ENCODE peak calls at places on chromosomes 5 and 9, in six cellular contexts. T, G, P, W, M and J are unnamed samples.

GRCh38 chr5:74109344-74109743 is 483.3 kb downstream of the ARHGEF28 start:
- DNase-seq in T (no peak), G (no peak), P (no peak), W (no peak), M (no peak), J (no peak)

GRCh38 chr9:1096155-1096964 is 46.2 kb downstream of the DMRT2 start:
- DNase-seq in T (no peak), G (no peak), P (no peak), W (no peak), M (no peak), J (no peak)

GRCh38 chr5:1181451-1182359 is 19.7 kb upstream of the SLC6A19 start:
- DNase-seq in T (no peak), G (peak; percentile 89), P (no peak), W (no peak), M (no peak), J (no peak)

GRCh38 chr5:2748180-2748840 is 3.2 kb downstream of the IRX2 start:
- DNase-seq in T (no peak), G (no peak), P (no peak), W (no peak), M (no peak), J (no peak)

GRCh38 chr9:125994066-125994943 is 247.1 kb downstream of the PBX3 start:
- DNase-seq in T (no peak), G (no peak), P (no peak), W (no peak), M (no peak), J (no peak)

GRCh38 chr9:98482248-98482647 is 226.5 kb downstream of the GABBR2 start:
- DNase-seq in T (no peak), G (no peak), P (peak; percentile 63), W (no peak), M (no peak), J (no peak)

GRCh38 chr9:133274236-133275104 is 531 bp downstream of the ABO start:
- DNase-seq in T (no peak), G (no peak), P (no peak), W (no peak), M (no peak), J (no peak)

GRCh38 chr5:29143266-29143665 is 2050.2 kb upstream of the CDH6 start:
- DNase-seq in T (no peak), G (no peak), P (no peak), W (no peak), M (no peak), J (no peak)

GRCh38 chr9:101093620-101094019 is 65.1 kb downstream of the PLPPR1 start:
- DNase-seq in T (no peak), G (no peak), P (no peak), W (no peak), M (no peak), J (no peak)

DNA sequence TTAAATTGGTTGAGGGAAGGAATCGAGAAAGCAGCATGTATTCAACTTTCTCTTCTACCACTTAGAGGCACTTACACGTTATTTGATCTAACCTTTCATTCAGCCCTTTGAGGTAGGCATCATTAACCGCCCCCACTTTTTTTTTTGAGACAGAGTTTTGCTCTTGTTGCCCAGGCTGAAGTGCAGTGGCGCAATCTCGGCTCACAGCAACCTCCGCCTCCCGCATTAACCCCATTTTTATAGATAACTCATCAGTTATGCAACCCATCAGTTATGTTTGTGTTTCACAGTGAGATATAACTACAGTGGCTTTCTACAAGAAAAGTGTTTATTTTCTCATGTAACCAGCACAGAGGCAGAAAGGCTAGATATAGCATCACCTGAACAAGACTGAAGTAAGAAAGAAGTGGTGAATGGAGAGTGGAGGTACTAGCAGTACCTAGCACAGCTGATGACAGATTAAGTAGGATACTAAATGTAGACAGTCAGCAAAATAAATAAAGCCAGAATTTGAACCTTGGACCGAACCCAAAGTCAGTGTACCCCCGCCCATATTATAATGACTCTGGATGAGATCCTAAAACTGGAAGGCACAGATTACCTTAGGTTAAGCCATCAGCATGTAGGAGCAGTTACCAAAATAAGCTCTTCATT is 91.2 kb downstream of the PJA2 start:
- DNase-seq in T (no peak), G (no peak), P (no peak), W (no peak), M (no peak), J (no peak)
- TF ChIP-seq CTCF in T (no peak), G (no peak), P (no peak), W (no peak), M (no peak), J (no peak)

DNA sequence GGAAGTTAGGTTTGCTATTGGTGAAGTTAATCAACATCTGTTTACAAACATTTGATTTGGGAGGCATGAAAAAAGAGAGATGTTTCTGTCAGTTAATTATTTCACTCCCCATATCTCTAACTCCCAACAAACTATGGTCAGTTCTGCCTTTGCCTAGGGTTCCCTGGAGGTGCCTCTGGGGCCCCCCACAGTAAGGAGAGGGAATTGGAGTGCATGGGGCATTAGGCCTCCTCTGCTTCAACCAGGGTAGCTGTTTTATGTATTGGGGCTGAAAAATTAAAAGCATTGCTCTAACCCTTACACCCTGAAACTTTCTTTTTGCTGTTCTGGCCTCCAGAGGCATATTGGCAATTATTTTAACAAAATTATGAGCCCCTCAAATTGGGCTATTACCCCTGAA is 32.3 kb downstream of the RUSC2 start:
- DNase-seq in T (no peak), G (no peak), P (no peak), W (no peak), M (no peak), J (no peak)
- TF ChIP-seq CTCF in T (no peak), G (no peak), P (no peak), W (no peak), M (peak; percentile 16), J (peak; percentile 10)

DNA sequence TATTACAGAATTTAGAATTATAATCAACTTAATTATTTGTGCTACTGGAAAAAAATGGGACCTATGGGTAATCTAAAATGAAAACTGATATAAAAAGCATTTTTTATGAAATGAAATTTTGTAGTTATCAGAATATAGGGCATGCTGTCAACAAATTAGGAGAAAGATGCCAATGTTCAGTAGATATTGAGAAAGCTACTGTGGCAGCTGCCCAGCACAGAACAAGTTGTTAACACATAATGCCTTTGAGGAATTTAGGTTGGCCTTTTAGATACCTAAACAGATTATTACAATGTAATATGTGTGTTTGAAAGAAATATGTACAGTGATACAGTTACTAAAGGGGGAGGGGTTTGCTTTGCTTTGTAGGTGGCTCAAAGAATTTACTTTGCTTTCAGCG is 54.1 kb downstream of the PPIC start:
- DNase-seq in T (no peak), G (no peak), P (no peak), W (no peak), M (no peak), J (no peak)
- TF ChIP-seq CTCF in T (no peak), G (no peak), P (no peak), W (no peak), M (no peak), J (no peak)

GRCh38 chr9:130934246-130934645 is 4.8 kb downstream of the FIBCD1 start:
- DNase-seq in T (no peak), G (no peak), P (no peak), W (no peak), M (no peak), J (no peak)

GRCh38 chr9:130930804-130931349 is 8.2 kb downstream of the FIBCD1 start:
- DNase-seq in T (no peak), G (no peak), P (no peak), W (no peak), M (no peak), J (no peak)

GRCh38 chr9:130931508-130932150 is 7.4 kb downstream of the FIBCD1 start:
- DNase-seq in T (no peak), G (no peak), P (no peak), W (no peak), M (peak; percentile 26), J (no peak)

GRCh38 chr9:130933114-130934046 is 5.7 kb downstream of the FIBCD1 start:
- DNase-seq in T (no peak), G (no peak), P (peak; percentile 79), W (no peak), M (peak; percentile 81), J (no peak)

GRCh38 chr9:130932220-130933069 is 6.6 kb downstream of the FIBCD1 start:
- DNase-seq in T (no peak), G (no peak), P (peak; percentile 67), W (no peak), M (peak; percentile 93), J (no peak)
- TF ChIP-seq CTCF in T (no peak), G (no peak), P (peak; percentile 19), W (no peak), M (peak; percentile 38), J (no peak)